ENCODE peak calls at places on chromosomes 7 and 10, in five cellular contexts. D, Q, L, V and B are unnamed samples.

GRCh38 chr7:24907311-24907886 is 72.6 kb downstream of the OSBPL3 start:
- DNase-seq in Q (peak), D (no peak), L (peak), V (no peak), B (no peak)

GRCh38 chr10:86785968-86786367 is 29.5 kb downstream of the BMPR1A start:
- DNase-seq in Q (no peak), V (no peak), L (no peak), D (no peak), B (no peak)

GRCh38 chr7:117110480-117111315 is 157.4 kb downstream of the ST7 start:
- DNase-seq in V (no peak), Q (no peak), L (no peak), D (no peak), B (no peak)

GRCh38 chr7:129877146-129877792 is 75.5 kb downstream of the UBE2H start:
- DNase-seq in L (no peak), V (no peak), D (no peak), Q (no peak), B (no peak)

GRCh38 chr7:14332155-14332554 is 342.7 kb upstream of the ETV1 start:
- DNase-seq in D (no peak), V (no peak), Q (peak), L (no peak), B (no peak)

GRCh38 chr10:16423599-16423998 is 13.2 kb upstream of the PTER start:
- DNase-seq in L (no peak), V (no peak), Q (no peak), D (no peak), B (no peak)

GRCh38 chr10:48518926-48519730 is 85.7 kb downstream of the ARHGAP22 start:
- DNase-seq in D (no peak), Q (peak), V (no peak), L (no peak), B (no peak)

GRCh38 chr7:113086928-113087277 is 276 bp upstream of the GPR85 start:
- DNase-seq in D (no peak), V (no peak), Q (no peak), L (no peak), B (no peak)

GRCh38 chr7:12620371-12620770 is 49.9 kb downstream of the SCIN start:
- DNase-seq in D (no peak), V (no peak), Q (peak), L (peak), B (no peak)

GRCh38 chr7:130207033-130207432 is 627 bp upstream of the SSMEM1 start:
- DNase-seq in Q (peak), D (no peak), L (no peak), V (no peak), B (no peak)

GRCh38 chr7:157619753-157620525 is 283.1 kb downstream of the DNAJB6 start:
- DNase-seq in Q (no peak), D (no peak), V (no peak), L (no peak), B (no peak)

GRCh38 chr10:11793762-11794479 is 29.2 kb upstream of the PROSER2 start:
- DNase-seq in D (no peak), Q (peak), L (peak), V (no peak), B (peak)

GRCh38 chr10:1414893-1415292 is 322.4 kb downstream of the ADARB2 start:
- DNase-seq in L (no peak), Q (no peak), D (no peak), V (no peak), B (no peak)

GRCh38 chr10:112832361-112832878 is 117.6 kb upstream of the TCF7L2 start:
- DNase-seq in V (no peak), L (peak), Q (peak), D (no peak), B (no peak)

GRCh38 chr10:63713191-63714144 is 192.3 kb downstream of the REEP3 start:
- DNase-seq in Q (peak), L (peak), V (peak), D (peak), B (no peak)

GRCh38 chr10:131002031-131002861 is 309.3 kb downstream of the TCERG1L start:
- DNase-seq in D (no peak), Q (no peak), V (no peak), L (no peak), B (no peak)

GRCh38 chr7:131011437-131011752 is 277.4 kb upstream of the KLF14 start:
- DNase-seq in V (peak), Q (peak), L (no peak), D (no peak), B (no peak)

GRCh38 chr7:109259151-109259550 is 689.5 kb downstream of the DNAJB9 start:
- DNase-seq in V (no peak), L (no peak), D (no peak), Q (no peak), B (no peak)

GRCh38 chr10:35580421-35580770 is 24.7 kb upstream of the GJD4 start:
- DNase-seq in D (no peak), V (no peak), Q (no peak), L (no peak), B (no peak)

GRCh38 chr10:54342058-54342457 is 459.0 kb downstream of the PCDH15 start:
- DNase-seq in D (no peak), Q (no peak), L (no peak), V (no peak), B (no peak)

GRCh38 chr10:13087986-13088618 is 11.9 kb upstream of the OPTN start:
- DNase-seq in Q (peak), V (no peak), L (peak), D (no peak), B (no peak)

GRCh38 chr10:12703813-12704212 is 297.7 kb downstream of the CCDC3 start:
- DNase-seq in L (peak), Q (peak), V (no peak), D (no peak), B (no peak)

GRCh38 chr7:54880326-54880989 is 121.4 kb upstream of the SEC61G start:
- DNase-seq in D (peak), L (no peak), Q (no peak), V (no peak), B (no peak)

GRCh38 chr10:66202101-66202500 is 723.7 kb upstream of the LRRTM3 start:
- DNase-seq in L (no peak), D (no peak), V (no peak), Q (no peak), B (no peak)

GRCh38 chr10:42952931-42953683 is 123.8 kb upstream of the RET start:
- DNase-seq in D (peak), V (peak), L (no peak), Q (no peak), B (peak)

GRCh38 chr10:25768167-25768566 is 165.9 kb upstream of the MYO3A start:
- DNase-seq in Q (no peak), D (no peak), V (no peak), L (no peak), B (no peak)

GRCh38 chr10:126199221-126199998 is 188.9 kb downstream of the ADAM12 start:
- DNase-seq in V (no peak), L (peak), Q (peak), D (no peak), B (no peak)